ENCODE peak calls at places on chromosomes 13 and 19, in seven cellular contexts. C is SW 1271; G is nephron progenitor cell; V is HS-5; E is retinal pigment epithelial cell; W is activated CD8-positive, alpha-beta memory T cell treated with anti-CD3 and anti-CD28 coated beads for 1 hour; X is B cell. Q is an unnamed sample.

GRCh38 chr13:32426191-32426980 is 1.5 kb downstream of the N4BP2L1 start:
- DNase-seq in C (no peak), G (no peak), V (no peak), E (no peak), W (no peak), X (peak), Q (peak)

GRCh38 chr19:38055655-38056521 is 148.9 kb downstream of the SIPA1L3 start:
- DNase-seq in C (no peak), G (no peak), V (no peak), E (no peak), W (no peak), X (no peak), Q (no peak)

GRCh38 chr13:75864718-75865117 is 228.6 kb downstream of the LMO7 start:
- DNase-seq in C (no peak), G (no peak), V (peak), E (no peak), W (no peak), X (no peak), Q (no peak)

GRCh38 chr19:32676186-32676894 is 692 bp downstream of the RGS9BP start:
- DNase-seq in C (no peak), G (peak), V (no peak), E (no peak), W (no peak), X (peak), Q (no peak)

GRCh38 chr19:42120276-42121010 is 11.8 kb downstream of the POU2F2 start:
- DNase-seq in C (no peak), G (no peak), V (no peak), E (no peak), W (no peak), X (no peak), Q (no peak)

GRCh38 chr19:10404888-10405808 is 1.8 kb upstream of the CDC37 start:
- DNase-seq in C (no peak), G (no peak), V (no peak), E (no peak), W (no peak), X (peak), Q (no peak)

GRCh38 chr19:28372800-28373199 is 840.2 kb downstream of the UQCRFS1 start:
- DNase-seq in C (no peak), G (no peak), V (no peak), E (no peak), W (no peak), X (no peak), Q (no peak)

GRCh38 chr13:26721251-26721939 is 39.2 kb downstream of the GPR12 start:
- DNase-seq in C (no peak), G (no peak), V (no peak), E (no peak), W (no peak), X (peak), Q (no peak)

GRCh38 chr13:83829800-83830199 is 52.5 kb downstream of the SLITRK1 start:
- DNase-seq in C (no peak), G (no peak), V (no peak), E (peak), W (no peak), X (no peak), Q (no peak)

GRCh38 chr19:49119411-49120324 is at the start of gene PPFIA3:
- DNase-seq in C (no peak), G (peak), V (no peak), E (no peak), W (no peak), X (no peak), Q (peak)

GRCh38 chr19:39397360-39398296 is 6.5 kb downstream of the MED29 start:
- DNase-seq in C (peak), G (peak), V (no peak), E (no peak), W (peak), X (peak), Q (peak)

GRCh38 chr13:65926750-65927171 is 1303.4 kb downstream of the PCDH9 start:
- DNase-seq in C (no peak), G (peak), V (no peak), E (no peak), W (no peak), X (no peak), Q (peak)

GRCh38 chr13:28544026-28544425 is 49.1 kb upstream of the FLT1 start:
- DNase-seq in C (no peak), G (no peak), V (no peak), E (no peak), W (no peak), X (no peak), Q (no peak)

GRCh38 chr19:13859361-13859880 is 17.5 kb upstream of the NANOS3 start:
- DNase-seq in C (no peak), G (no peak), V (no peak), E (no peak), W (no peak), X (no peak), Q (no peak)

GRCh38 chr13:111546921-111547675 is 226.7 kb downstream of the TEX29 start:
- DNase-seq in C (no peak), G (no peak), V (no peak), E (no peak), W (no peak), X (no peak), Q (no peak)

GRCh38 chr13:51818771-51819511 is 15.0 kb upstream of the DHRS12 start:
- DNase-seq in C (no peak), G (no peak), V (no peak), E (no peak), W (no peak), X (no peak), Q (no peak)

GRCh38 chr19:43538922-43539321 is 5.9 kb downstream of the ZNF575 start:
- DNase-seq in C (no peak), G (no peak), V (no peak), E (no peak), W (no peak), X (no peak), Q (no peak)

GRCh38 chr19:19526581-19527370 is 1.9 kb upstream of the YJEFN3 start:
- DNase-seq in C (no peak), G (no peak), V (no peak), E (no peak), W (no peak), X (no peak), Q (no peak)

GRCh38 chr19:1154731-1155351 is 19.2 kb downstream of the SBNO2 start:
- DNase-seq in C (peak), G (no peak), V (no peak), E (peak), W (no peak), X (no peak), Q (peak)

Q was measured in HT-29.